ENCODE peak calls at places on chromosomes 6 and 20, in five cellular contexts. One of them, this sample, is unnamed.

GRCh38 chr6:67563671-67564070 is 1071.4 kb upstream of the ADGRB3 start:
- DNase-seq in neural progenitor cell: no peak
- DNase-seq in fibroblast of lung: no peak
- DNase-seq in astrocyte: no peak
- DNase-seq in HepG2: no peak
- DNase-seq in this sample: no peak

GRCh38 chr6:132648356-132648755 is 10.6 kb downstream of the TAAR1 start:
- DNase-seq in HepG2: no peak
- DNase-seq in fibroblast of lung: peak; percentile 84
- DNase-seq in astrocyte: peak; percentile 81
- DNase-seq in neural progenitor cell: no peak
- DNase-seq in this sample: no peak

GRCh38 chr6:3825331-3825831 is 23.8 kb upstream of the FAM50B start:
- DNase-seq in HepG2: peak; percentile 77
- DNase-seq in astrocyte: no peak
- DNase-seq in neural progenitor cell: peak; percentile 63
- DNase-seq in fibroblast of lung: peak; percentile 68
- DNase-seq in this sample: peak; percentile 81

GRCh38 chr6:25239498-25239897 is 39.7 kb upstream of the CARMIL1 start:
- DNase-seq in HepG2: no peak
- DNase-seq in astrocyte: peak; percentile 21
- DNase-seq in neural progenitor cell: no peak
- DNase-seq in fibroblast of lung: peak; percentile 36
- DNase-seq in this sample: no peak

GRCh38 chr6:31621320-31621939 is 915 bp downstream of the PRRC2A start:
- DNase-seq in fibroblast of lung: no peak
- DNase-seq in astrocyte: no peak
- DNase-seq in neural progenitor cell: no peak
- DNase-seq in HepG2: no peak
- DNase-seq in this sample: no peak

GRCh38 chr20:51860015-51860882 is 57.9 kb upstream of the SALL4 start:
- DNase-seq in astrocyte: peak; percentile 87
- DNase-seq in neural progenitor cell: no peak
- DNase-seq in HepG2: no peak
- DNase-seq in fibroblast of lung: peak; percentile 88
- DNase-seq in this sample: no peak

GRCh38 chr6:122995930-122996796 is at the start of gene CLVS2:
- DNase-seq in fibroblast of lung: peak; percentile 25
- DNase-seq in astrocyte: peak; percentile 3
- DNase-seq in neural progenitor cell: peak; percentile 87
- DNase-seq in HepG2: no peak
- DNase-seq in this sample: peak; percentile 89

GRCh38 chr6:156857573-156857972 is 80.4 kb downstream of the ARID1B start:
- DNase-seq in astrocyte: peak; percentile 41
- DNase-seq in HepG2: no peak
- DNase-seq in neural progenitor cell: no peak
- DNase-seq in fibroblast of lung: peak; percentile 55
- DNase-seq in this sample: no peak

GRCh38 chr6:152748843-152749242 is 1.8 kb upstream of the VIP start:
- DNase-seq in fibroblast of lung: no peak
- DNase-seq in astrocyte: no peak
- DNase-seq in neural progenitor cell: no peak
- DNase-seq in HepG2: no peak
- DNase-seq in this sample: peak; percentile 44

GRCh38 chr6:43020847-43021246 is 576 bp upstream of the RRP36 start:
- DNase-seq in astrocyte: no peak
- DNase-seq in neural progenitor cell: peak; percentile 50
- DNase-seq in HepG2: no peak
- DNase-seq in fibroblast of lung: peak; percentile 9
- DNase-seq in this sample: peak; percentile 74

GRCh38 chr6:1617466-1618304 is 8.0 kb downstream of the FOXC1 start:
- DNase-seq in neural progenitor cell: peak; percentile 42
- DNase-seq in HepG2: no peak
- DNase-seq in fibroblast of lung: no peak
- DNase-seq in astrocyte: no peak
- DNase-seq in this sample: peak; percentile 66
- TF ChIP-seq EZH2 in neural progenitor cell: peak; percentile 87
- TF ChIP-seq EZH2 in HepG2: no peak
- TF ChIP-seq EZH2 in fibroblast of lung: no peak
- TF ChIP-seq EZH2 in astrocyte: no peak
- TF ChIP-seq EZH2 in this sample: peak; percentile 78

DNA sequence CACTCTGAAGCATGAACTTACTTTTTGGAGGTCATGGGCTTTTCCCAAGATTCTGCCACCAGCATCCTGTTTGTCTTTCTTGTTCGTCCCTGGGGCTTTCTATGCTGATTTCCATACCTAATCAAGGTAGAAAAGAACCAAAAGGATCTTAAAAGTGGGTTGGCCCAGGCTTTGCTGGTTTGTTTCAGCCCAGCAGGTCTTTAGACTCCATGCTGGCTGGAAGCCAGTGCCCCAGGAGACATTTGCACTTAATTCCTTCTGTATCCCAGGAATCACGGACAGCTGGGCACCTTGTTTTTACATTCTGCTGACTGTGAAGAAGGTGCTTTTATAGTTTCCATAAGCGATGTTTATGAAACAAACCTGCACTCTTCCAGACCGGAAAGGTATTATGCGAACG is 195.9 kb downstream of the CDH4 start:
- DNase-seq in HepG2: no peak
- DNase-seq in fibroblast of lung: no peak
- DNase-seq in astrocyte: no peak
- DNase-seq in neural progenitor cell: peak; percentile 48
- DNase-seq in this sample: no peak
- H3K4me3 ChIP-seq in HepG2: no peak overlapping the region
- H3K4me3 ChIP-seq in fibroblast of lung: no peak overlapping the region
- H3K4me3 ChIP-seq in astrocyte: no peak overlapping the region
- H3K4me3 ChIP-seq in neural progenitor cell: peak overlapping the region; percentile 27
- H3K4me3 ChIP-seq in this sample: no peak overlapping the region

DNA sequence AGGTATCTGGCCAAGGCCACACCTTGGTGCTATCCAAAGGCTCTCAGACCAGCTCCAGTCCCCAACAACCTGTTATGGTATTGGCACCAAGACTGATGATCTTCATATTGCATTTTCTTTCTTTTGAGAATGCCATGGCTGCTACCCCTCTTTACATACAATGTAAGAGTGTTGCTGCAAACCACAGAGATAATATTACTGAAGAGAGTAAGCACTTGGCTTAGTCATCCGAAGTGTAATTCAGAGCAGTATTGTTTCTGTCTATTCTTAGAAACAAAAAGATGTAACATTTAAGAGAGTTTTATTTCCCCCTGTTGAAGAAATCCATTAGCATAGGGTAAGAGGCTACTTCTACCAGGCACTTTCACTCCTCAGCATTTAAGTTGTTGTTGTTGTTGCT is 212.5 kb downstream of the C6orf118 start:
- DNase-seq in fibroblast of lung: peak; percentile 11
- DNase-seq in HepG2: no peak
- DNase-seq in astrocyte: no peak
- DNase-seq in neural progenitor cell: no peak
- DNase-seq in this sample: no peak
- TF ChIP-seq EZH2 in fibroblast of lung: no peak
- TF ChIP-seq EZH2 in HepG2: no peak
- TF ChIP-seq EZH2 in astrocyte: no peak
- TF ChIP-seq EZH2 in neural progenitor cell: no peak
- TF ChIP-seq EZH2 in this sample: no peak

DNA sequence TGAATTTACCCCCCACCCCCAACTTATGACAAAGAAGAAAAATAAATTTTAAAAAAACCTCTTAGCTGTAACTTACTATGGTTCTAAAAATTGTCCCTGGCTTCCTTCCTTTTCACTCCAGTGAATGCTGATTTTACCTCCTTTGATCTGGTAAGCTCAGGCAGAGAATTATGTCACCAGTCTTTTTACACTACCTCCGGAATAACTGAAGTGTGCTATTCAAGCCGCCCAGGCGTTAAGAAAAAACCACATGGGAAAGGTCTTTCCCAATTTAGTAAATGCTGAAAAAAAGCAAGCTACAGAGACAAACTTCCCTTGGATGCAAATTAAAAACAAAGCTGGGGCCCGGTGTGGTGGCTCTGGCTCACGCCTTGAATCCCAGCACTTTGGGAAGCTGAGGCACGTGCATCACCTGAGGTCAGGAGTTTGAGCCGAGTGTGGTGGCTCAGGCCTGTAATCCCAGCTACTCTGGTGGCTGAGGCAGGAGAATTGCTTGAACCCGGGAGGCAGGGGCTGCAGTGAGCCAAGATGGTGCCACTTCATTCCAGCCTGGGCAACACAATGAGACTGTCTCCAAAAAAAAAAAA is 12.4 kb downstream of the SNX5 start:
- DNase-seq in neural progenitor cell: no peak
- DNase-seq in astrocyte: no peak
- DNase-seq in HepG2: no peak
- DNase-seq in fibroblast of lung: no peak
- DNase-seq in this sample: no peak
- H3K4me3 ChIP-seq in neural progenitor cell: no peak overlapping the region
- H3K4me3 ChIP-seq in astrocyte: no peak overlapping the region
- H3K4me3 ChIP-seq in HepG2: no peak overlapping the region
- H3K4me3 ChIP-seq in fibroblast of lung: no peak overlapping the region
- H3K4me3 ChIP-seq in this sample: no peak overlapping the region

GRCh38 chr6:32665621-32666140 is 776 bp downstream of the HLA-DQB1 start:
- DNase-seq in neural progenitor cell: no peak
- DNase-seq in HepG2: no peak
- DNase-seq in fibroblast of lung: no peak
- DNase-seq in astrocyte: no peak
- DNase-seq in this sample: no peak

GRCh38 chr6:32666420-32667300 is at the start of gene HLA-DQB1:
- DNase-seq in HepG2: peak; percentile 22
- DNase-seq in neural progenitor cell: peak; percentile 79
- DNase-seq in astrocyte: no peak
- DNase-seq in fibroblast of lung: no peak
- DNase-seq in this sample: peak; percentile 80

GRCh38 chr6:32662836-32663235 is 3.6 kb downstream of the HLA-DQB1 start:
- DNase-seq in neural progenitor cell: no peak
- DNase-seq in HepG2: no peak
- DNase-seq in fibroblast of lung: no peak
- DNase-seq in astrocyte: no peak
- DNase-seq in this sample: no peak

GRCh38 chr6:32664354-32664753 is 2.1 kb downstream of the HLA-DQB1 start:
- DNase-seq in astrocyte: no peak
- DNase-seq in fibroblast of lung: no peak
- DNase-seq in HepG2: no peak
- DNase-seq in neural progenitor cell: no peak
- DNase-seq in this sample: peak; percentile 0

GRCh38 chr6:32664827-32665362 is 1.6 kb downstream of the HLA-DQB1 start:
- DNase-seq in HepG2: no peak
- DNase-seq in neural progenitor cell: peak; percentile 10
- DNase-seq in astrocyte: no peak
- DNase-seq in fibroblast of lung: no peak
- DNase-seq in this sample: peak; percentile 65
- TF ChIP-seq EZH2 in HepG2: no peak
- TF ChIP-seq EZH2 in neural progenitor cell: no peak
- TF ChIP-seq EZH2 in astrocyte: no peak
- TF ChIP-seq EZH2 in fibroblast of lung: no peak
- TF ChIP-seq EZH2 in this sample: no peak

GRCh38 chr6:37130704-37131103 is 39.2 kb upstream of the PIM1 start:
- DNase-seq in astrocyte: peak; percentile 42
- DNase-seq in fibroblast of lung: peak; percentile 54
- DNase-seq in neural progenitor cell: no peak
- DNase-seq in HepG2: peak; percentile 68
- DNase-seq in this sample: no peak

GRCh38 chr6:37127961-37128862 is 41.7 kb upstream of the PIM1 start:
- DNase-seq in astrocyte: peak; percentile 73
- DNase-seq in fibroblast of lung: peak; percentile 77
- DNase-seq in HepG2: peak; percentile 97
- DNase-seq in neural progenitor cell: no peak
- DNase-seq in this sample: peak; percentile 59

GRCh38 chr6:37131104-37131959 is 38.6 kb upstream of the PIM1 start:
- DNase-seq in HepG2: peak; percentile 68
- DNase-seq in fibroblast of lung: peak; percentile 79
- DNase-seq in astrocyte: peak; percentile 75
- DNase-seq in neural progenitor cell: peak; percentile 55
- DNase-seq in this sample: no peak

GRCh38 chr6:37134622-37135191 is 35.2 kb upstream of the PIM1 start:
- DNase-seq in neural progenitor cell: no peak
- DNase-seq in astrocyte: peak; percentile 97
- DNase-seq in fibroblast of lung: peak; percentile 98
- DNase-seq in HepG2: no peak
- DNase-seq in this sample: no peak

DNA sequence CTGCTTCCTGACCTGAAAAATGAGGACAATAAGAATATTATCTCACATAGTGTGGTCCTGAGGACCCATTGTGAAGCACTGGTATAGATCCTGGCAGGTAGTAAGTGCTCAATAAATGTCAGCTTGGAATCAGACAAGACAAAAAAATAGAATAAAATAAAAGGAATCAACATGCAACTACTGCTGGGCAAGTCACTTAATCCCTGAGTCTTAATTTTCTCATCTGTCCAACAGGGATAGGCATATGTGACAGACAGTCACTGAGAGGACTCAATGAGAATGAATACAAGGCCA is 38.0 kb upstream of the PIM1 start:
- DNase-seq in fibroblast of lung: no peak
- DNase-seq in astrocyte: no peak
- DNase-seq in neural progenitor cell: no peak
- DNase-seq in HepG2: no peak
- DNase-seq in this sample: no peak
- H3K4me3 ChIP-seq in fibroblast of lung: no peak overlapping the region
- H3K4me3 ChIP-seq in astrocyte: no peak overlapping the region
- H3K4me3 ChIP-seq in neural progenitor cell: no peak overlapping the region
- H3K4me3 ChIP-seq in HepG2: peak overlapping the region; percentile 68
- H3K4me3 ChIP-seq in this sample: peak overlapping the region; percentile 26

GRCh38 chr6:30485236-30485635 is 4.1 kb upstream of the HLA-E start:
- DNase-seq in fibroblast of lung: no peak
- DNase-seq in HepG2: peak; percentile 52
- DNase-seq in astrocyte: no peak
- DNase-seq in neural progenitor cell: peak; percentile 14
- DNase-seq in this sample: no peak

GRCh38 chr6:30480536-30481156 is 8.7 kb upstream of the HLA-E start:
- DNase-seq in astrocyte: no peak
- DNase-seq in HepG2: no peak
- DNase-seq in fibroblast of lung: no peak
- DNase-seq in neural progenitor cell: no peak
- DNase-seq in this sample: peak; percentile 25

GRCh38 chr6:30483677-30484279 is 5.5 kb upstream of the HLA-E start:
- DNase-seq in astrocyte: peak; percentile 40
- DNase-seq in HepG2: peak; percentile 66
- DNase-seq in fibroblast of lung: peak; percentile 51
- DNase-seq in neural progenitor cell: peak; percentile 71
- DNase-seq in this sample: peak; percentile 74

GRCh38 chr6:30481213-30481964 is 7.9 kb upstream of the HLA-E start:
- DNase-seq in neural progenitor cell: peak; percentile 43
- DNase-seq in astrocyte: no peak
- DNase-seq in fibroblast of lung: no peak
- DNase-seq in HepG2: no peak
- DNase-seq in this sample: peak; percentile 55
- TF ChIP-seq EZH2 in neural progenitor cell: no peak
- TF ChIP-seq EZH2 in astrocyte: peak; percentile 93
- TF ChIP-seq EZH2 in fibroblast of lung: peak; percentile 77
- TF ChIP-seq EZH2 in HepG2: peak; percentile 10
- TF ChIP-seq EZH2 in this sample: peak; percentile 34

This sample was measured in GM23338.